ENCODE peak calls at places on chromosomes 13 and 19, in four cellular contexts. W, E, H and S are unnamed samples.

GRCh38 chr13:24064258-24064860 is 96.2 kb upstream of the SPATA13 start:
- DNase-seq in W (no peak), E (no peak), H (no peak), S (no peak)

GRCh38 chr13:48492123-48493075 is 40.5 kb downstream of the RCBTB2 start:
- DNase-seq in W (peak), E (no peak), H (no peak), S (peak)

GRCh38 chr13:113297370-113297871 is 382 bp downstream of the LAMP1 start:
- DNase-seq in W (peak), E (no peak), H (peak), S (peak)

GRCh38 chr13:93080587-93080986 is 146.0 kb upstream of the GPC6 start:
- DNase-seq in W (peak), E (no peak), H (peak), S (no peak)

GRCh38 chr13:111281751-111282311 is 38.6 kb upstream of the TEX29 start:
- DNase-seq in W (no peak), E (no peak), H (peak), S (no peak)

GRCh38 chr19:50325310-50326100 is 3.7 kb downstream of the KCNC3 start:
- DNase-seq in W (peak), E (peak), H (peak), S (peak)

GRCh38 chr13:25771641-25772478 is 280.0 kb downstream of the SHISA2 start:
- DNase-seq in W (no peak), E (no peak), H (peak), S (no peak)

GRCh38 chr19:15555759-15556633 is 47.7 kb downstream of the CYP4F22 start:
- DNase-seq in W (peak), E (peak), H (peak), S (peak)

GRCh38 chr19:28466107-28467045 is 746.6 kb downstream of the UQCRFS1 start:
- DNase-seq in W (peak), E (peak), H (peak), S (peak)

GRCh38 chr13:99083976-99084375 is 106.1 kb upstream of the DOCK9 start:
- DNase-seq in W (no peak), E (no peak), H (no peak), S (no peak)

GRCh38 chr13:47553329-47553977 is 447.6 kb downstream of the SUCLA2 start:
- DNase-seq in W (no peak), E (no peak), H (no peak), S (no peak)

GRCh38 chr19:50371914-50372475 is 4.3 kb upstream of the NR1H2 start:
- DNase-seq in W (no peak), E (no peak), H (no peak), S (no peak)

GRCh38 chr13:102710261-102710679 is 15.4 kb upstream of the METTL21C start:
- DNase-seq in W (no peak), E (no peak), H (no peak), S (no peak)

GRCh38 chr13:51326782-51327181 is 12.7 kb upstream of the SERPINE3 start:
- DNase-seq in W (no peak), E (no peak), H (no peak), S (no peak)

GRCh38 chr13:48249018-48249417 is 16.0 kb downstream of the ITM2B start:
- DNase-seq in W (no peak), E (no peak), H (no peak), S (no peak)

GRCh38 chr13:110600261-110600819 is 15.0 kb upstream of the NAXD start:
- DNase-seq in W (no peak), E (no peak), H (no peak), S (no peak)

GRCh38 chr19:14375582-14376291 is 5.5 kb upstream of the ADGRE5 start:
- DNase-seq in W (no peak), E (no peak), H (no peak), S (no peak)

GRCh38 chr13:110331362-110331761 is 24.3 kb downstream of the COL4A2 start:
- DNase-seq in W (no peak), E (no peak), H (peak), S (peak)

GRCh38 chr13:83877901-83878300 is 4.4 kb downstream of the SLITRK1 start:
- DNase-seq in W (no peak), E (no peak), H (no peak), S (no peak)

GRCh38 chr19:37845932-37846331 is 60.5 kb downstream of the WDR87 start:
- DNase-seq in W (no peak), E (no peak), H (peak), S (no peak)

GRCh38 chr19:19655051-19655594 is 8.4 kb downstream of the ATP13A1 start:
- DNase-seq in W (no peak), E (peak), H (no peak), S (no peak)

GRCh38 chr19:47074621-47075020 is 26.2 kb upstream of the TMEM160 start:
- DNase-seq in W (no peak), E (no peak), H (no peak), S (no peak)

GRCh38 chr13:20867408-20867807 is 35.1 kb downstream of the XPO4 start:
- DNase-seq in W (no peak), E (no peak), H (no peak), S (no peak)

GRCh38 chr19:55386515-55386947 is 799 bp downstream of the RPL28 start:
- DNase-seq in W (no peak), E (no peak), H (no peak), S (peak)

GRCh38 chr13:92734068-92734467 is 492.5 kb upstream of the GPC6 start:
- DNase-seq in W (no peak), E (peak), H (no peak), S (no peak)

GRCh38 chr19:35868823-35869326 is 501 bp downstream of the APLP1 start:
- DNase-seq in W (no peak), E (no peak), H (no peak), S (no peak)

GRCh38 chr13:95185851-95186250 is 115.4 kb downstream of the ABCC4 start:
- DNase-seq in W (no peak), E (no peak), H (no peak), S (no peak)

GRCh38 chr19:35278578-35279284 is 3.6 kb upstream of the HAMP start:
- DNase-seq in W (no peak), E (no peak), H (no peak), S (no peak)

GRCh38 chr13:97493471-97493870 is 59.5 kb downstream of the RAP2A start:
- DNase-seq in W (no peak), E (no peak), H (peak), S (no peak)

GRCh38 chr13:65584126-65584525 is 1646.0 kb downstream of the PCDH9 start:
- DNase-seq in W (no peak), E (no peak), H (no peak), S (no peak)

GRCh38 chr13:65582160-65582559 is 1648.0 kb downstream of the PCDH9 start:
- DNase-seq in W (no peak), E (no peak), H (no peak), S (no peak)

DNA sequence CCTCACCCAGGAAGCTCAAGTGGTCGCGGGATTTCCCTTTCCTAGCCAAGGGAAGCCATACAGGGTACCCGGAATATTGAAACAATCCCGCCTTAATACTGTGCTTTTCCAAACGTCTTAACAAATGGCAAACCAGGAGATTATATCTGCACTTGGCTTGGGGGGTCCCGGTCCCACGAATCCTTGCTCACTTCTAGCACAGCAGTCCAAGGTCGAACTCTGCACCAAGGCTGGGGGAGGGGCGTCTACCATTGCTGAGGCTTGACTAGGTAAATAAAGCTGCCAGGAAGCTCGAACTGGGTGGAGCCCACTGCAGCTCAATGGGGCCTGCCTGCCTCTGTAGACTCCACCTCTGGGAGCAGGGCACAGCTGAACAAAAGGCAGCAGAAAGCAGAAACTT is 1644.8 kb downstream of the PCDH9 start:
- DNase-seq in W (no peak), E (no peak), H (no peak), S (no peak)
- TF ChIP-seq CTCF in W (no peak), E (no peak), H (no peak), S (no peak)

DNA sequence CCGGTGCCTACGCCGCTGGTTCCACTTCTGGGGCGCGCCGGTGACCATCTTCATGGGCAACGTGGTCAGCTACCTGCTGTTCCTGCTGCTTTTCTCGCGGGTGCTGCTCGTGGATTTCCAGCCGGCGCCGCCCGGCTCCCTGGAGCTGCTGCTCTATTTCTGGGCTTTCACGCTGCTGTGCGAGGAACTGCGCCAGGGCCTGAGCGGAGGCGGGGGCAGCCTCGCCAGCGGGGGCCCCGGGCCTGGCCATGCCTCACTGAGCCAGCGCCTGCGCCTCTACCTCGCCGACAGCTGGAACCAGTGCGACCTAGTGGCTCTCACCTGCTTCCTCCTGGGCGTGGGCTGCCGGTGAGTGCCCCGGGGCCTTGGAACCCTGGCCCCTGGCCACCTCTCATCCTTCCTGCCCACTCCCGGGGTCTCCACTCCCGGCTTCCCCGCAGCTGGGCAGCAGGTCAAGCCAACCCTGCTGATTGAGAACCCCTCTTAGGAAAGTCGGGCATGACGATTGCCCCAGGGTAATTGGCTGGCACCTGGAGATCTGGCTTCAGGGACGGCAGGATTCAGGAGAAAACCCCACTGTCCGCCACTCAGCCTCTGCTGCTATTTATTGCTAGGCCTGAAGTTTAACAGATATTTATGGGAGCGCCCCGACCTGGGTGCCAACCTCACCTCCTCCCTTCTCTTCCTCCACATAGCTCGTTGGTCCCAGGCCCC is 39.1 kb downstream of the TRPM4 start:
- DNase-seq in W (peak), E (no peak), H (no peak), S (peak)
- H3K4me3 ChIP-seq in W (peak), E (no peak), H (no peak), S (no peak)

GRCh38 chr19:39411832-39412099 is 703 bp upstream of the PLEKHG2 start:
- DNase-seq in W (peak), E (peak), H (peak), S (peak)

GRCh38 chr19:39412867-39413268 is 399 bp downstream of the PLEKHG2 start:
- DNase-seq in W (no peak), E (no peak), H (no peak), S (peak)

GRCh38 chr19:39411006-39411831 is 1.2 kb upstream of the PLEKHG2 start:
- DNase-seq in W (no peak), E (no peak), H (peak), S (peak)

GRCh38 chr19:39413269-39413902 is 917 bp downstream of the PLEKHG2 start:
- DNase-seq in W (peak), E (peak), H (peak), S (peak)

GRCh38 chr19:39412100-39412866 is at the start of gene PLEKHG2:
- DNase-seq in W (peak), E (peak), H (peak), S (peak)
- TF ChIP-seq CTCF in W (peak), E (peak), H (peak), S (peak)

GRCh38 chr19:18385675-18386542 is at the start of gene GDF15:
- DNase-seq in W (peak), E (peak), H (peak), S (peak)
- H3K4me3 ChIP-seq in W (peak), E (peak), H (peak), S (no peak)

DNA sequence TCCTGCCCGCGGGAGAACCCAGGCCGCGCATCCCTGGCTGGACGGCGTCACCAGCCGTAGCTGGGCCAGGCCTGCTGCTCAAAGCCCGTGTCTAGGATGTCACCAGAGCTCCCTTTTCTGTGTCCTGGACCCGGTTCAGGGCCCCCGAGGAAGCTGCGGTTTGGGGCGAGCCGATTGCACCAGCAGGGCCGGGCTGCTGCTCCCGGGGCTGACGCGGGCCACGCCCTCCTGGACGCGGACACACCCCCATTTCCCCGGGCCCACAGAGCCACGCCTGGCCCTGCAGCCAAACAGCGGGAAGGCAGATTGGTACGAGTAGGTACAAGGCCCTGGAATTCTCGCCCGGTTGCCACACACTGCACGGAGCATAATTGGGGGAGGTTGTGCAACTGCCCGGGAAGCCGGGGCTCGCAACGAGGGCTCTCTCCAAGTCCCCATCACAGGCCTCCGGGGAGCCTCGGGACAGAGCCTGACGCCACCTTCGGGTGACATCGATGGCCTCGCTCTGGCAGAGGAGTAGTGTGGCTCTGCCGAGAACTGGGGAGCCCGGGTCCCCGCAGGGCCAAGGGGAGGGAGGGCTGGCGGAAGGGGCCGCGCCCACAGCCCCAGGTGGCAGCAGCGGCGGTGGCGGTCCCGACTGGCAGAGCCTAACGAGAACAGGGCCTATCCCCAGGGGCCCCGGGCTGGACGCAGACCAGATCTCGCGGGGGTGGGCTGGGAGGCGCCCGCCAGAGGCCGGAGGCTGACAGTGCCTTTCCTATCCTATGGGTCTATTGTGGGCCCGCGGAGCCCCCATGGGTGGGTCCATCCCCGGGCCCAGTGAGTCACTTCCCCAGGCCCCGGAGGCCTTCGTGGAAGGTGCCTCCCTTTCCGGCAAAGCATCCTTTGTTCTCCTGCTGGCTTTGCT is 23.5 kb downstream of the KCTD15 start:
- DNase-seq in W (no peak), E (peak), H (peak), S (peak)
- TF ChIP-seq CTCF in W (no peak), E (no peak), H (no peak), S (no peak)

GRCh38 chr19:1153891-1154730 is 20.0 kb downstream of the SBNO2 start:
- DNase-seq in W (no peak), E (no peak), H (no peak), S (no peak)
- H3K4me3 ChIP-seq in W (no peak), E (no peak), H (peak), S (no peak)

GRCh38 chr19:4911314-4911713 is 2.0 kb downstream of the UHRF1 start:
- DNase-seq in W (no peak), E (no peak), H (peak), S (no peak)
- TF ChIP-seq CTCF in W (no peak), E (no peak), H (no peak), S (no peak)